ENCODE peak calls at places on chromosomes 12 and 14, in nine cellular contexts. Z is esophagus muscularis mucosa; W is GM20000; A is AG04450; F is BJ; O is Calu3; R is GM13976; H is fibroblast of lung; E is CD4-positive, alpha-beta T cell. P is an unnamed sample.

GRCh38 chr12:57522019-57522886 is at the start of gene MBD6:
- DNase-seq in Z (peak; percentile 98), W (peak; percentile 99), A (peak; percentile 89), F (peak; percentile 70), O (peak; percentile 96), R (peak; percentile 98), H (peak; percentile 92), E (peak; percentile 83), P (peak; percentile 93)

GRCh38 chr12:5577239-5577638 is 145.3 kb downstream of the NTF3 start:
- DNase-seq in Z (no peak), W (no peak), A (no peak), F (no peak), O (no peak), R (no peak), H (no peak), E (no peak), P (no peak)

GRCh38 chr14:69346710-69347109 is 51.4 kb downstream of the ERH start:
- DNase-seq in Z (no peak), W (peak; percentile 42), A (no peak), F (no peak), O (peak; percentile 70), R (peak; percentile 55), H (peak; percentile 6), E (no peak), P (no peak)

GRCh38 chr14:104521816-104522745 is 57.5 kb upstream of the C14orf180 start:
- DNase-seq in Z (no peak), W (no peak), A (no peak), F (no peak), O (no peak), R (no peak), H (no peak), E (no peak), P (no peak)

GRCh38 chr12:85278598-85279448 is 1.2 kb upstream of the ALX1 start:
- DNase-seq in Z (no peak), W (no peak), A (no peak), F (no peak), O (no peak), R (peak; percentile 28), H (peak; percentile 3), E (no peak), P (no peak)

GRCh38 chr12:39713552-39713951 is 93.9 kb upstream of the ABCD2 start:
- DNase-seq in Z (no peak), W (no peak), A (no peak), F (no peak), O (no peak), R (no peak), H (no peak), E (no peak), P (no peak)

GRCh38 chr12:76303365-76303764 is 44.9 kb downstream of the BBS10 start:
- DNase-seq in Z (no peak), W (no peak), A (no peak), F (no peak), O (no peak), R (no peak), H (no peak), E (no peak), P (no peak)

GRCh38 chr12:39620664-39621658 is 1.4 kb upstream of the ABCD2 start:
- DNase-seq in Z (no peak), W (peak; percentile 37), A (no peak), F (no peak), O (no peak), R (peak; percentile 48), H (peak; percentile 23), E (peak; percentile 24), P (no peak)

GRCh38 chr12:131117438-131118245 is 163.9 kb downstream of the ADGRD1 start:
- DNase-seq in Z (no peak), W (no peak), A (no peak), F (no peak), O (no peak), R (no peak), H (no peak), E (no peak), P (no peak)

GRCh38 chr14:32542507-32542906 is 213.4 kb downstream of the AKAP6 start:
- DNase-seq in Z (no peak), W (peak; percentile 5), A (no peak), F (no peak), O (no peak), R (no peak), H (no peak), E (no peak), P (no peak)

GRCh38 chr14:95514131-95515079 is 2.0 kb downstream of the SYNE3 start:
- DNase-seq in Z (no peak), W (no peak), A (no peak), F (no peak), O (no peak), R (peak; percentile 57), H (no peak), E (no peak), P (no peak)

GRCh38 chr12:3333583-3333982 is 157.4 kb upstream of the PRMT8 start:
- DNase-seq in Z (no peak), W (no peak), A (no peak), F (no peak), O (peak; percentile 35), R (no peak), H (no peak), E (no peak), P (no peak)

GRCh38 chr14:30709201-30709600 is 87.1 kb downstream of the SCFD1 start:
- DNase-seq in Z (no peak), W (no peak), A (no peak), F (no peak), O (no peak), R (no peak), H (no peak), E (no peak), P (no peak)

GRCh38 chr12:31578632-31579031 is 12.3 kb downstream of the DENND5B start:
- DNase-seq in Z (no peak), W (no peak), A (no peak), F (no peak), O (no peak), R (no peak), H (peak; percentile 75), E (no peak), P (no peak)

GRCh38 chr14:101072531-101072930 is 169.0 kb upstream of the RTL1 start:
- DNase-seq in Z (peak; percentile 68), W (no peak), A (no peak), F (no peak), O (no peak), R (no peak), H (peak; percentile 25), E (no peak), P (no peak)

GRCh38 chr12:6635856-6636521 is at the start of gene LPAR5:
- DNase-seq in Z (no peak), W (peak; percentile 71), A (no peak), F (no peak), O (peak; percentile 70), R (peak; percentile 73), H (peak; percentile 55), E (no peak), P (no peak)

GRCh38 chr14:98297567-98297966 is 974.4 kb downstream of the BCL11B start:
- DNase-seq in Z (peak; percentile 17), W (no peak), A (no peak), F (no peak), O (no peak), R (no peak), H (no peak), E (no peak), P (no peak)

GRCh38 chr12:106481246-106481645 is 101.6 kb upstream of the RFX4 start:
- DNase-seq in Z (no peak), W (no peak), A (no peak), F (no peak), O (no peak), R (no peak), H (no peak), E (no peak), P (no peak)

GRCh38 chr12:103833891-103834290 is 7.1 kb downstream of the NT5DC3 start:
- DNase-seq in Z (no peak), W (no peak), A (no peak), F (no peak), O (no peak), R (no peak), H (no peak), E (no peak), P (no peak)
- TF ChIP-seq CTCF in Z (no peak), W (peak; percentile 12), A (peak; percentile 15), F (peak; percentile 17), O (no peak), R (peak; percentile 12), H (no peak), E (no peak), P (no peak)

DNA sequence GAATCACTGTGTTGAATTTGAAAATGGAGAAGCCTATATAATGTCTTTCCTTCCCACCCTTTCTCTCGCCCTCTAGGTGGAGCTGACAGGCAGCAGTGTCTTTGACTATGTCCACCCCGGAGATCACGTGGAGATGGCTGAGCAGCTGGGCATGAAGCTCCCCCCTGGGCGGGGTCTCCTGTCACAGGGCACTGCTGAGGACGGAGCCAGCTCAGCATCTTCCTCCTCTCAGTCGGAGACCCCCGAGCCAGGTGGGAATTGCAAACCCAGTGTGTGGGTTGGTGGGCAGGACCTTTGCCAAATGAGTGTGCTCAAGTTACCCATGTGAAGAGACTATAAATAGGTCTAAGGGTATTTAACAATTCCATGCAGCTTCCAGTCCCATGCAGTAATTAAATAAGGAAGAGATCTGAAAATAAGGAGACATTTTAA is 274.7 kb downstream of the EGLN3 start:
- DNase-seq in Z (no peak), W (peak; percentile 3), A (no peak), F (no peak), O (peak; percentile 53), R (no peak), H (peak; percentile 70), E (no peak), P (no peak)
- TF ChIP-seq CTCF in Z (peak; percentile 29), W (no peak), A (peak; percentile 18), F (peak; percentile 54), O (no peak), R (no peak), H (peak; percentile 28), E (no peak), P (peak; percentile 51)

GRCh38 chr12:109255377-109255776 is 53.7 kb downstream of the FOXN4 start:
- DNase-seq in Z (no peak), W (no peak), A (no peak), F (no peak), O (no peak), R (no peak), H (peak; percentile 8), E (no peak), P (no peak)
- TF ChIP-seq CTCF in Z (no peak), W (no peak), A (peak; percentile 43), F (no peak), O (no peak), R (no peak), H (no peak), E (no peak), P (peak; percentile 5)

GRCh38 chr12:46135750-46136149 is 133.1 kb downstream of the SLC38A1 start:
- DNase-seq in Z (no peak), W (no peak), A (no peak), F (no peak), O (no peak), R (no peak), H (no peak), E (no peak), P (no peak)

GRCh38 chr12:46134205-46134811 is 134.5 kb downstream of the SLC38A1 start:
- DNase-seq in Z (no peak), W (no peak), A (no peak), F (no peak), O (no peak), R (no peak), H (peak; percentile 13), E (no peak), P (no peak)

GRCh38 chr12:46134852-46135251 is 134.0 kb downstream of the SLC38A1 start:
- DNase-seq in Z (no peak), W (no peak), A (no peak), F (no peak), O (no peak), R (no peak), H (no peak), E (no peak), P (no peak)

GRCh38 chr12:46133751-46134150 is 135.1 kb downstream of the SLC38A1 start:
- DNase-seq in Z (no peak), W (no peak), A (no peak), F (no peak), O (no peak), R (no peak), H (no peak), E (no peak), P (no peak)

GRCh38 chr12:46131729-46132128 is 137.1 kb downstream of the SLC38A1 start:
- DNase-seq in Z (no peak), W (no peak), A (no peak), F (no peak), O (no peak), R (no peak), H (no peak), E (no peak), P (no peak)
- TF ChIP-seq CTCF in Z (peak; percentile 12), W (no peak), A (no peak), F (peak; percentile 21), O (no peak), R (no peak), H (no peak), E (no peak), P (no peak)

P was measured in AG09319.